ENCODE peak calls at places on chromosomes 13 and 19, in five cellular contexts. F, W, C, L and V are unnamed samples.

GRCh38 chr19:48524728-48525127 is 13.1 kb upstream of the LMTK3 start:
- DNase-seq in L (no peak), W (no peak), C (no peak), F (no peak), V (no peak)

GRCh38 chr13:31965361-31966066 is 66.1 kb upstream of the FRY start:
- DNase-seq in F (peak; percentile 43), C (no peak), W (no peak), L (no peak), V (no peak)

GRCh38 chr13:107534548-107534947 is 680.8 kb downstream of the LIG4 start:
- DNase-seq in F (no peak), C (no peak), L (no peak), W (no peak), V (no peak)

GRCh38 chr19:44729516-44730033 is 18.9 kb upstream of the BCL3 start:
- DNase-seq in C (no peak), W (no peak), F (no peak), L (no peak), V (no peak)

GRCh38 chr13:22801402-22802003 is 379.3 kb upstream of the SGCG start:
- DNase-seq in W (no peak), F (peak; percentile 53), L (no peak), C (no peak), V (peak; percentile 49)

GRCh38 chr13:75769141-75769905 is 133.2 kb downstream of the LMO7 start:
- DNase-seq in L (no peak), F (no peak), C (no peak), W (no peak), V (no peak)

GRCh38 chr13:19052180-19052579 is 129.4 kb downstream of the TUBA3C start:
- DNase-seq in W (no peak), F (no peak), L (no peak), C (no peak), V (no peak)

GRCh38 chr13:46629811-46630413 is 76.9 kb downstream of the LRCH1 start:
- DNase-seq in C (no peak), W (no peak), L (no peak), F (no peak), V (no peak)

GRCh38 chr13:32001769-32002168 is 29.8 kb upstream of the FRY start:
- DNase-seq in C (no peak), F (no peak), W (no peak), L (no peak), V (no peak)

GRCh38 chr13:99828114-99828513 is 143.5 kb downstream of the ZIC5 start:
- DNase-seq in L (no peak), C (no peak), W (no peak), F (no peak), V (no peak)

GRCh38 chr19:30160426-30160825 is 211.8 kb upstream of the ZNF536 start:
- DNase-seq in F (no peak), C (peak; percentile 45), W (no peak), L (no peak), V (no peak)

GRCh38 chr13:21063031-21063430 is 1.6 kb upstream of the LATS2 start:
- DNase-seq in W (no peak), F (no peak), C (no peak), L (no peak), V (no peak)

GRCh38 chr13:36057041-36057440 is 74.1 kb downstream of the DCLK1 start:
- DNase-seq in W (no peak), C (no peak), L (no peak), F (peak; percentile 5), V (no peak)

GRCh38 chr13:112768795-112769411 is 79.1 kb downstream of the ATP11A start:
- DNase-seq in L (no peak), W (no peak), C (no peak), F (no peak), V (no peak)

GRCh38 chr19:13849277-13849676 is 27.7 kb upstream of the NANOS3 start:
- DNase-seq in L (no peak), F (no peak), C (no peak), W (peak; percentile 50), V (no peak)

GRCh38 chr13:73166204-73166603 is 107.4 kb downstream of the KLF5 start:
- DNase-seq in W (no peak), L (no peak), F (no peak), C (no peak), V (no peak)

GRCh38 chr13:21733475-21734311 is 62.8 kb downstream of the FGF9 start:
- DNase-seq in F (no peak), W (no peak), L (no peak), C (no peak), V (no peak)

GRCh38 chr19:50435221-50435620 is 2.5 kb downstream of the MYBPC2 start:
- DNase-seq in W (no peak), L (no peak), C (no peak), F (no peak), V (no peak)

GRCh38 chr13:76293346-76293745 is 592.9 kb downstream of the KCTD12 start:
- DNase-seq in L (no peak), F (peak; percentile 72), W (no peak), C (no peak), V (no peak)

GRCh38 chr13:102440259-102440936 is 38.5 kb upstream of the FGF14 start:
- DNase-seq in C (no peak), W (no peak), L (no peak), F (no peak), V (no peak)

GRCh38 chr13:98056839-98057410 is 86.0 kb upstream of the FARP1 start:
- DNase-seq in L (no peak), F (no peak), C (no peak), W (no peak), V (no peak)

GRCh38 chr13:39415003-39415402 is 188.0 kb downstream of the LHFPL6 start:
- DNase-seq in F (peak; percentile 72), C (no peak), L (no peak), W (no peak), V (no peak)

GRCh38 chr13:43368003-43368402 is 344.6 kb downstream of the DNAJC15 start:
- DNase-seq in F (peak; percentile 15), L (no peak), W (no peak), C (no peak), V (peak; percentile 23)

GRCh38 chr13:100530645-100531044 is 57.9 kb downstream of the GGACT start:
- DNase-seq in W (no peak), F (no peak), L (no peak), C (peak; percentile 80), V (no peak)

GRCh38 chr19:40717325-40717879 is 490 bp downstream of the ITPKC start:
- DNase-seq in F (peak; percentile 21), L (no peak), C (peak; percentile 83), W (peak; percentile 56), V (no peak)
- H3K4me1 ChIP-seq in F (peaks cover 8% of the 10 kb centered on the region), L (peaks cover 40% of the 10 kb centered on the region), C (peaks cover 51% of the 10 kb centered on the region), W (no peaks in the 10 kb centered on the region), V (peaks cover 15% of the 10 kb centered on the region)

DNA sequence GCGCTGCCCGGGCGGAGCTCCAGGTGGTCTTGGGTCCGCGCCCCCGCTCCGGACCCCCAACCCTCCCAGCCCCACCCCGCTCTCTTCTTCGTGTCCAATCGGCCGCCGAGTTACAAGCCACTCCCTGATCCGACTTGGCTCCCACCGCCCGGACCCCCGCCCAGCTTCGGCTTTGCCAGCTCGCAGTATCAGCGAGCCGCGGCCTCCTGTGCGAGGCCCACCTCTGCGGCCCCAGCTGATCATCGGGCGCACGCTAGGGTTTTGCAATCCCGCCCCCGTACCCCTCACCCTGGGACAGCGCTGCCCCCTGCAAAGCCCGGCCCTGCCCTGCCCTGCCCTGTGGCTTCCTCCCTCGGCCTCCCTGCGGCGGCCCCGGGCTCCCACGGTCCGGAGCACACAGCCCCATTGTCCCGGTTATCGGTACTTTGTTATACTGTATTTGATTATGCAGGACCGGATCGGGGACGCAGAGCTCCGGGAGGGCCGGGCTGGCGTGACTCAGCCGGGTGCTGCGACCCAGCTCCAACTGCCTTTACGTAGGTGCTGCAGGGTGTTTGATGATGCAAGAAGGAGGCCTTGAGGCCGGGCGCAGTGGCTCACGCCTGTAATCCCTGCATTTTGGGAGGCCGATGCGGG is 597 bp upstream of the LPAR2 start:
- DNase-seq in L (no peak), W (no peak), F (peak; percentile 72), C (no peak), V (no peak)
- H3K4me3 ChIP-seq in L (peak overlapping the region; percentile 49), W (no peak overlapping the region), F (peak overlapping the region; percentile 12), C (peak overlapping the region; percentile 63), V (no peak overlapping the region)

GRCh38 chr13:45374917-45375316 is 33.9 kb upstream of the TPT1 start:
- DNase-seq in L (no peak), F (no peak), C (no peak), W (no peak), V (no peak)
- H3K4me1 ChIP-seq in L (no peaks in the 10 kb centered on the region), F (no peaks in the 10 kb centered on the region), C (peaks cover 9% of the 10 kb centered on the region), W (no peaks in the 10 kb centered on the region), V (peaks cover 6% of the 10 kb centered on the region)

DNA sequence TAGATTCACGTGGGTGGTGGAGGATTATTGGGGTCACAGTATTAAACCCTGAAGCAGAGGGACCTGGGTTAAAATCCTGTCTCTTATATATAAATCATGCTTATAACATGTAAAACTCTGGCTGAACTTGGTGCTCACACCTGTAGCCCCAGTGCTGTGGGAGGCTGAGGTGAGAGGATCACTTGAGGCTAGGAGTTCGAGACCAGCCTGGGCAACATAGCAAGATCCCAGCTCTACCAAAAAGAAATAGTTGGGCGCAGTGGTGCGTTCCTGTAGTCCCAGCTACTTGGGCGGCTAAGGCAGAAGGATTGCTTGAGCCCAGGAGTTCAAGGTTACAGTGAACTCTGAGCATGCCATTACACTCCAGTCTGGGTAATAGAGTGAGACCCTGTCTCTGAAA is 2.4 kb downstream of the ZNF805 start:
- DNase-seq in F (no peak), C (no peak), L (no peak), W (no peak), V (no peak)
- H3K4me3 ChIP-seq in F (no peak overlapping the region), C (no peak overlapping the region), L (no peak overlapping the region), W (no peak overlapping the region), V (no peak overlapping the region)

GRCh38 chr19:10748924-10749434 is 31.1 kb downstream of the DNM2 start:
- DNase-seq in W (peak; percentile 67), L (peak; percentile 51), C (no peak), F (no peak), V (no peak)
- H3K4me1 ChIP-seq in W (no peaks in the 10 kb centered on the region), L (peaks cover 68% of the 10 kb centered on the region), C (peaks cover 80% of the 10 kb centered on the region), F (peaks cover 14% of the 10 kb centered on the region), V (no peaks in the 10 kb centered on the region)

GRCh38 chr13:27425918-27426630 is 1.7 kb downstream of the GTF3A start:
- DNase-seq in L (peak; percentile 51), C (peak; percentile 88), F (peak; percentile 75), W (peak; percentile 85), V (peak; percentile 82)
- H3K4me3 ChIP-seq in L (peak overlapping the region; percentile 67), C (peak overlapping the region; percentile 60), F (peak overlapping the region; percentile 82), W (no peak overlapping the region), V (peak overlapping the region; percentile 39)